ENCODE peak calls at places on chromosome 4, in eight cellular contexts. One of them, this sample, is unnamed.

GRCh38 chr4:153763404-153763803 is 3.6 kb upstream of the RNF175 start:
- DNase-seq in A549: no peak
- DNase-seq in ovary: no peak
- DNase-seq in tibial nerve: no peak
- DNase-seq in K562: no peak
- DNase-seq in stomach: no peak
- DNase-seq in suprapubic skin: no peak
- DNase-seq in transverse colon: no peak
- DNase-seq in this sample: no peak

GRCh38 chr4:147610666-147611065 is 6.5 kb upstream of the TMEM184C start:
- DNase-seq in tibial nerve: no peak
- DNase-seq in ovary: no peak
- DNase-seq in K562: no peak
- DNase-seq in transverse colon: no peak
- DNase-seq in suprapubic skin: no peak
- DNase-seq in stomach: no peak
- DNase-seq in A549: no peak
- DNase-seq in this sample: no peak

GRCh38 chr4:47814896-47815295 is 23.0 kb downstream of the CORIN start:
- DNase-seq in A549: no peak
- DNase-seq in suprapubic skin: no peak
- DNase-seq in ovary: no peak
- DNase-seq in tibial nerve: no peak
- DNase-seq in stomach: no peak
- DNase-seq in transverse colon: no peak
- DNase-seq in K562: no peak
- DNase-seq in this sample: no peak

GRCh38 chr4:1209821-1210220 is 37.4 kb upstream of the SPON2 start:
- DNase-seq in stomach: peak
- DNase-seq in A549: no peak
- DNase-seq in ovary: peak
- DNase-seq in transverse colon: peak
- DNase-seq in K562: no peak
- DNase-seq in tibial nerve: peak
- DNase-seq in suprapubic skin: peak
- DNase-seq in this sample: peak

GRCh38 chr4:78720994-78721677 is 55.0 kb upstream of the BMP2K start:
- DNase-seq in transverse colon: peak
- DNase-seq in stomach: no peak
- DNase-seq in A549: no peak
- DNase-seq in K562: peak
- DNase-seq in tibial nerve: no peak
- DNase-seq in ovary: no peak
- DNase-seq in suprapubic skin: no peak
- DNase-seq in this sample: no peak

GRCh38 chr4:94698187-94698586 is 59.6 kb upstream of the BMPR1B start:
- DNase-seq in tibial nerve: no peak
- DNase-seq in ovary: no peak
- DNase-seq in transverse colon: no peak
- DNase-seq in K562: no peak
- DNase-seq in suprapubic skin: no peak
- DNase-seq in A549: peak
- DNase-seq in stomach: no peak
- DNase-seq in this sample: no peak

GRCh38 chr4:4541661-4542570 is at the start of gene STX18:
- DNase-seq in tibial nerve: peak
- DNase-seq in transverse colon: peak
- DNase-seq in suprapubic skin: peak
- DNase-seq in K562: peak
- DNase-seq in stomach: peak
- DNase-seq in ovary: peak
- DNase-seq in A549: peak
- DNase-seq in this sample: peak

GRCh38 chr4:107379054-107379869 is 340.8 kb downstream of the PAPSS1 start:
- DNase-seq in suprapubic skin: no peak
- DNase-seq in transverse colon: no peak
- DNase-seq in stomach: no peak
- DNase-seq in ovary: no peak
- DNase-seq in K562: no peak
- DNase-seq in A549: no peak
- DNase-seq in tibial nerve: no peak
- DNase-seq in this sample: no peak

GRCh38 chr4:148053298-148054003 is 321.6 kb downstream of the ARHGAP10 start:
- DNase-seq in stomach: no peak
- DNase-seq in A549: no peak
- DNase-seq in ovary: no peak
- DNase-seq in K562: no peak
- DNase-seq in suprapubic skin: no peak
- DNase-seq in transverse colon: no peak
- DNase-seq in tibial nerve: no peak
- DNase-seq in this sample: no peak

GRCh38 chr4:142092941-142093340 is 456.6 kb downstream of the IL15 start:
- DNase-seq in stomach: no peak
- DNase-seq in transverse colon: no peak
- DNase-seq in ovary: no peak
- DNase-seq in K562: no peak
- DNase-seq in suprapubic skin: no peak
- DNase-seq in tibial nerve: no peak
- DNase-seq in A549: no peak
- DNase-seq in this sample: no peak

GRCh38 chr4:126869967-126870366 is 762.8 kb upstream of the INTU start:
- DNase-seq in tibial nerve: no peak
- DNase-seq in K562: no peak
- DNase-seq in stomach: no peak
- DNase-seq in suprapubic skin: no peak
- DNase-seq in transverse colon: no peak
- DNase-seq in A549: no peak
- DNase-seq in ovary: no peak
- DNase-seq in this sample: no peak

GRCh38 chr4:211033-211511 is 86.8 kb downstream of the ZNF718 start:
- DNase-seq in suprapubic skin: no peak
- DNase-seq in stomach: no peak
- DNase-seq in K562: no peak
- DNase-seq in transverse colon: no peak
- DNase-seq in tibial nerve: no peak
- DNase-seq in A549: no peak
- DNase-seq in ovary: no peak
- DNase-seq in this sample: no peak

GRCh38 chr4:112771-113170 is 11.5 kb upstream of the ZNF718 start:
- DNase-seq in K562: no peak
- DNase-seq in stomach: no peak
- DNase-seq in suprapubic skin: no peak
- DNase-seq in ovary: no peak
- DNase-seq in A549: no peak
- DNase-seq in tibial nerve: no peak
- DNase-seq in transverse colon: no peak
- DNase-seq in this sample: no peak

GRCh38 chr4:185651137-185651677 is 115.9 kb upstream of the PDLIM3 start:
- DNase-seq in suprapubic skin: no peak
- DNase-seq in K562: no peak
- DNase-seq in stomach: no peak
- DNase-seq in A549: no peak
- DNase-seq in ovary: no peak
- DNase-seq in tibial nerve: no peak
- DNase-seq in transverse colon: no peak
- DNase-seq in this sample: no peak

GRCh38 chr4:113101669-113102068 is 52.2 kb downstream of the ANK2 start:
- DNase-seq in K562: no peak
- DNase-seq in suprapubic skin: no peak
- DNase-seq in stomach: no peak
- DNase-seq in tibial nerve: no peak
- DNase-seq in ovary: no peak
- DNase-seq in A549: no peak
- DNase-seq in transverse colon: no peak
- DNase-seq in this sample: no peak

GRCh38 chr4:142095886-142096605 is 459.7 kb downstream of the IL15 start:
- DNase-seq in K562: no peak
- DNase-seq in tibial nerve: no peak
- DNase-seq in transverse colon: no peak
- DNase-seq in stomach: no peak
- DNase-seq in A549: peak
- DNase-seq in suprapubic skin: no peak
- DNase-seq in ovary: no peak
- DNase-seq in this sample: no peak

GRCh38 chr4:24991015-24991414 is 39.7 kb downstream of the LGI2 start:
- DNase-seq in suprapubic skin: no peak
- DNase-seq in transverse colon: no peak
- DNase-seq in A549: no peak
- DNase-seq in tibial nerve: no peak
- DNase-seq in K562: no peak
- DNase-seq in ovary: no peak
- DNase-seq in stomach: no peak
- DNase-seq in this sample: no peak

GRCh38 chr4:10590896-10591295 is 93.7 kb downstream of the CLNK start:
- DNase-seq in ovary: no peak
- DNase-seq in stomach: no peak
- DNase-seq in tibial nerve: no peak
- DNase-seq in transverse colon: no peak
- DNase-seq in A549: no peak
- DNase-seq in suprapubic skin: no peak
- DNase-seq in K562: no peak
- DNase-seq in this sample: no peak

GRCh38 chr4:41142946-41143720 is 71.2 kb downstream of the APBB2 start:
- DNase-seq in transverse colon: peak
- DNase-seq in stomach: peak
- DNase-seq in tibial nerve: peak
- DNase-seq in K562: no peak
- DNase-seq in A549: no peak
- DNase-seq in ovary: peak
- DNase-seq in suprapubic skin: no peak
- DNase-seq in this sample: peak

GRCh38 chr4:38832624-38833528 is 23.7 kb downstream of the TLR6 start:
- DNase-seq in K562: no peak
- DNase-seq in tibial nerve: no peak
- DNase-seq in A549: no peak
- DNase-seq in transverse colon: no peak
- DNase-seq in stomach: no peak
- DNase-seq in ovary: no peak
- DNase-seq in suprapubic skin: no peak
- DNase-seq in this sample: peak

GRCh38 chr4:7632971-7633370 is 198.2 kb upstream of the PSAPL1 start:
- DNase-seq in K562: no peak
- DNase-seq in ovary: no peak
- DNase-seq in A549: no peak
- DNase-seq in transverse colon: no peak
- DNase-seq in stomach: no peak
- DNase-seq in tibial nerve: no peak
- DNase-seq in suprapubic skin: no peak
- DNase-seq in this sample: no peak

GRCh38 chr4:76208005-76208765 is 5.4 kb downstream of the SCARB2 start:
- DNase-seq in tibial nerve: peak
- DNase-seq in ovary: peak
- DNase-seq in stomach: peak
- DNase-seq in transverse colon: peak
- DNase-seq in suprapubic skin: peak
- DNase-seq in A549: peak
- DNase-seq in K562: peak
- DNase-seq in this sample: no peak

GRCh38 chr4:41256740-41257256 is at the start of gene UCHL1:
- DNase-seq in tibial nerve: no peak
- DNase-seq in A549: peak
- DNase-seq in transverse colon: peak
- DNase-seq in K562: no peak
- DNase-seq in ovary: peak
- DNase-seq in suprapubic skin: no peak
- DNase-seq in stomach: peak
- DNase-seq in this sample: peak

GRCh38 chr4:88021824-88022223 is 14.4 kb downstream of the PKD2 start:
- DNase-seq in K562: no peak
- DNase-seq in suprapubic skin: no peak
- DNase-seq in stomach: no peak
- DNase-seq in A549: no peak
- DNase-seq in transverse colon: no peak
- DNase-seq in ovary: no peak
- DNase-seq in tibial nerve: no peak
- DNase-seq in this sample: no peak

GRCh38 chr4:88015659-88016295 is 8.3 kb downstream of the PKD2 start:
- DNase-seq in tibial nerve: no peak
- DNase-seq in A549: no peak
- DNase-seq in K562: no peak
- DNase-seq in stomach: no peak
- DNase-seq in suprapubic skin: no peak
- DNase-seq in ovary: no peak
- DNase-seq in transverse colon: no peak
- DNase-seq in this sample: no peak

GRCh38 chr4:88018471-88018870 is 11.0 kb downstream of the PKD2 start:
- DNase-seq in ovary: no peak
- DNase-seq in K562: no peak
- DNase-seq in stomach: no peak
- DNase-seq in tibial nerve: no peak
- DNase-seq in A549: no peak
- DNase-seq in suprapubic skin: no peak
- DNase-seq in transverse colon: no peak
- DNase-seq in this sample: no peak

GRCh38 chr4:88014506-88014905 is 7.1 kb downstream of the PKD2 start:
- DNase-seq in stomach: no peak
- DNase-seq in ovary: no peak
- DNase-seq in A549: no peak
- DNase-seq in transverse colon: no peak
- DNase-seq in tibial nerve: no peak
- DNase-seq in suprapubic skin: no peak
- DNase-seq in K562: no peak
- DNase-seq in this sample: no peak

GRCh38 chr4:88017516-88018302 is 10.3 kb downstream of the PKD2 start:
- DNase-seq in K562: no peak
- DNase-seq in stomach: no peak
- DNase-seq in suprapubic skin: no peak
- DNase-seq in transverse colon: no peak
- DNase-seq in A549: peak
- DNase-seq in ovary: no peak
- DNase-seq in tibial nerve: no peak
- DNase-seq in this sample: no peak
- H3K4me3 ChIP-seq in K562: no peak
- H3K4me3 ChIP-seq in stomach: no peak
- H3K4me3 ChIP-seq in suprapubic skin: no peak
- H3K4me3 ChIP-seq in transverse colon: no peak
- H3K4me3 ChIP-seq in A549: no peak
- H3K4me3 ChIP-seq in ovary: no peak
- H3K4me3 ChIP-seq in tibial nerve: peak
- H3K4me3 ChIP-seq in this sample: no peak

GRCh38 chr4:150363721-150364688 is 217.9 kb upstream of the MAB21L2 start:
- DNase-seq in A549: no peak
- DNase-seq in ovary: no peak
- DNase-seq in K562: no peak
- DNase-seq in stomach: no peak
- DNase-seq in transverse colon: no peak
- DNase-seq in tibial nerve: no peak
- DNase-seq in suprapubic skin: no peak
- DNase-seq in this sample: no peak
- TF ChIP-seq EP300 in A549: no peak
- TF ChIP-seq EP300 in ovary: no peak
- TF ChIP-seq EP300 in K562: no peak
- TF ChIP-seq EP300 in stomach: no peak
- TF ChIP-seq EP300 in transverse colon: no peak
- TF ChIP-seq EP300 in tibial nerve: no peak
- TF ChIP-seq EP300 in suprapubic skin: no peak
- TF ChIP-seq EP300 in this sample: no peak

GRCh38 chr4:168837922-168838321 is 172.1 kb downstream of the CBR4 start:
- DNase-seq in ovary: no peak
- DNase-seq in tibial nerve: no peak
- DNase-seq in A549: no peak
- DNase-seq in transverse colon: no peak
- DNase-seq in stomach: no peak
- DNase-seq in K562: no peak
- DNase-seq in suprapubic skin: no peak
- DNase-seq in this sample: no peak
- H3K4me3 ChIP-seq in ovary: no peak
- H3K4me3 ChIP-seq in tibial nerve: no peak
- H3K4me3 ChIP-seq in A549: no peak
- H3K4me3 ChIP-seq in transverse colon: no peak
- H3K4me3 ChIP-seq in stomach: no peak
- H3K4me3 ChIP-seq in K562: no peak
- H3K4me3 ChIP-seq in suprapubic skin: no peak
- H3K4me3 ChIP-seq in this sample: no peak

GRCh38 chr4:138300616-138301015 is 58.5 kb upstream of the SLC7A11 start:
- DNase-seq in A549: no peak
- DNase-seq in tibial nerve: no peak
- DNase-seq in suprapubic skin: no peak
- DNase-seq in stomach: no peak
- DNase-seq in K562: no peak
- DNase-seq in ovary: no peak
- DNase-seq in transverse colon: no peak
- DNase-seq in this sample: no peak
- TF ChIP-seq EP300 in A549: no peak
- TF ChIP-seq EP300 in tibial nerve: no peak
- TF ChIP-seq EP300 in suprapubic skin: no peak
- TF ChIP-seq EP300 in stomach: no peak
- TF ChIP-seq EP300 in K562: no peak
- TF ChIP-seq EP300 in ovary: no peak
- TF ChIP-seq EP300 in transverse colon: no peak
- TF ChIP-seq EP300 in this sample: no peak